ENCODE peak calls at places on chromosomes 13 and 19, in six cellular contexts. K is right lobe of liver, X is fibroblast of lung, I is astrocyte of the spinal cord, J is IMR-90, Q is body of pancreas. L is an unnamed sample.

GRCh38 chr19:2357279-2358206 is 2.5 kb upstream of the TMPRSS9 start:
- DNase-seq in K (no peak), X (no peak), I (no peak), J (no peak), Q (no peak), L (no peak)

GRCh38 chr19:17424743-17425365 is 5.0 kb downstream of the MVB12A start:
- DNase-seq in K (no peak), X (peak; percentile 36), I (peak; percentile 48), J (peak; percentile 23), Q (no peak), L (peak; percentile 31)

GRCh38 chr13:43786766-43787517 is at the start of gene ENOX1:
- DNase-seq in K (peak; percentile 58), X (peak; percentile 72), I (peak; percentile 79), J (peak; percentile 74), Q (peak; percentile 66), L (peak; percentile 24)

GRCh38 chr19:14345364-14345763 is 35.9 kb upstream of the ADGRE5 start:
- DNase-seq in K (no peak), X (no peak), I (no peak), J (no peak), Q (no peak), L (no peak)

GRCh38 chr19:2047449-2048103 is 3.5 kb downstream of the MKNK2 start:
- DNase-seq in K (peak; percentile 87), X (no peak), I (no peak), J (no peak), Q (peak; percentile 95), L (no peak)

GRCh38 chr13:74443623-74444022 is 309.4 kb upstream of the KLF12 start:
- DNase-seq in K (no peak), X (peak; percentile 90), I (peak; percentile 89), J (peak; percentile 85), Q (no peak), L (no peak)

GRCh38 chr13:54965881-54966280 is 1937.3 kb downstream of the OLFM4 start:
- DNase-seq in K (no peak), X (peak; percentile 6), I (peak; percentile 22), J (no peak), Q (no peak), L (no peak)

GRCh38 chr13:101455863-101456262 is 3.4 kb downstream of the ITGBL1 start:
- DNase-seq in K (no peak), X (peak; percentile 98), I (peak; percentile 92), J (peak; percentile 97), Q (no peak), L (no peak)

GRCh38 chr13:65872448-65872847 is 1357.7 kb downstream of the PCDH9 start:
- DNase-seq in K (no peak), X (peak; percentile 8), I (no peak), J (no peak), Q (no peak), L (no peak)

GRCh38 chr13:73722120-73722519 is 412.1 kb downstream of the KLF12 start:
- DNase-seq in K (no peak), X (peak; percentile 86), I (peak; percentile 61), J (peak; percentile 77), Q (no peak), L (no peak)

DNA sequence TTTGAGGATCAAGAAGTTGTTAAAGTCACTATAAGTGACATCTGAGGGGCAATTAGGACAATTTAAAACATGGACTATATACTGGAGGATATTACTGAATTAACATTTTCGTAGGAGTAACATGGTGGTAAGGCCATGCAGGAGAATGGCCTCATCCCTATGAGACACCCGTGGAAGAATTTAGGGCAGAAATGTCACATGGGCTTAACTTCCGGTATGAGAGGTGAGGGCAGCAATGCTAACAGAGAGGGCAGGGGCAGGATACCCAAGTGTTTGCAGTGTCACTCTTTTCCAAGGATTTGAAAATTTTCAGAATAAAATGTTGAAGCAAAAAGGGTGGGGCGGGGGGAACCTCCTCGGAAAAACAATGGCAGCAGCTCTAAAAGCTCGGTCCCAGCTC is 23.6 kb downstream of the RANBP3 start:
- DNase-seq in K (no peak), X (peak; percentile 32), I (no peak), J (peak; percentile 23), Q (no peak), L (no peak)
- H3K4me3 ChIP-seq in K (no peak overlapping the region), X (peak overlapping the region; percentile 27), I (no peak overlapping the region), J (no peak overlapping the region), Q (no peak overlapping the region), L (no peak overlapping the region)

GRCh38 chr19:8664671-8665057 is 33.9 kb downstream of the ACTL9 start:
- DNase-seq in K (no peak), X (no peak), I (no peak), J (no peak), Q (no peak), L (no peak)
- TF ChIP-seq CTCF in K (no peak), X (no peak), I (no peak), J (no peak), Q (no peak), L (no peak)

GRCh38 chr19:18790566-18791314 is at the start of gene COMP:
- DNase-seq in K (no peak), X (no peak), I (no peak), J (no peak), Q (no peak), L (no peak)

GRCh38 chr19:18792661-18793060 is 1.6 kb upstream of the COMP start:
- DNase-seq in K (no peak), X (no peak), I (no peak), J (no peak), Q (no peak), L (no peak)

GRCh38 chr19:18789422-18789832 is 1.7 kb downstream of the COMP start:
- DNase-seq in K (no peak), X (no peak), I (no peak), J (no peak), Q (no peak), L (no peak)

GRCh38 chr19:18789883-18790565 is 1.1 kb downstream of the COMP start:
- DNase-seq in K (no peak), X (peak; percentile 25), I (no peak), J (no peak), Q (peak; percentile 41), L (no peak)

GRCh38 chr19:18791315-18791678 is 192 bp upstream of the COMP start:
- DNase-seq in K (no peak), X (no peak), I (no peak), J (no peak), Q (no peak), L (no peak)
- H3K4me3 ChIP-seq in K (no peak overlapping the region), X (no peak overlapping the region), I (no peak overlapping the region), J (no peak overlapping the region), Q (no peak overlapping the region), L (no peak overlapping the region)

DNA sequence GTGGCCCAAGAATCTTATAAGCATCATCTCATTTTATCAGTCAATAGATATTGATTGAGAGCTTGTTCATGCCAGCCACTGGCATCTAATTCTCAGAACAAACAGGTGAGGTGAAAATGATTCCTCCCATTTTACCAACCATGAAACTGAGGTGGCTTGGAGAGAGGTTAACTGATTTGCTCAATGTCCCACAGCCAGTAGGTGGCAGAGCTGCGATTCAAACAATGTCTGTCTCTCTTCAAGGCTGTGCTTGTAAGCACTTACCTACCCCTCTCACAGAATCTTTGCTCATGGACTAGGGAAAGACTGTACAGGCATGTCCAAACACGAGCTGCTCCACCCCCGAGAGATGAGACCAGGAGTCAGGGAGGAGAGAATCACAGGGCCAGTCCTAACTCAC is 21.5 kb upstream of the GSX1 start:
- DNase-seq in K (no peak), X (no peak), I (no peak), J (peak; percentile 13), Q (peak; percentile 62), L (peak; percentile 39)
- TF ChIP-seq CTCF in K (peak; percentile 47), X (peak; percentile 44), I (peak; percentile 32), J (peak; percentile 31), Q (peak; percentile 62), L (no peak)

GRCh38 chr13:99693812-99694211 is 192.5 kb downstream of the TM9SF2 start:
- DNase-seq in K (no peak), X (no peak), I (no peak), J (no peak), Q (no peak), L (no peak)
- H3K4me3 ChIP-seq in K (no peak overlapping the region), X (no peak overlapping the region), I (no peak overlapping the region), J (no peak overlapping the region), Q (no peak overlapping the region), L (no peak overlapping the region)

DNA sequence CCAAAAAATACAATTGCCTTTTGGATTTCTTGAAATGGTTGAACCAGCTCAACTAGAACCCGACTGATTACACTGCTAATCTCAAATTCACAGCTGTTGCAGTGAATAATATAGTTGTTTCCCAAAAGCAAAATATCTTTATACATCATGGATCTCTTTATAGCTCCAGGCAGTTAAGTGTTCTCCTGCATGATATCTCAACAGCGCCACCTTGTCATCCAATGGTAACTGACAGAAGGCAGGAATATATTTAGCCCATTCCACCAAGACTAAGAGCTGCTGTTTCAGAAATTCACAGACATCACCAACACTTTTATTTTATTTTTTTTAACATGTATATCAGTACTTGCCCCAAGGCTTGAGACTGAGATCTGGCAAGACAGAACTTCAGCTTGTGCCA is 1141.0 kb upstream of the PRR20A start:
- DNase-seq in K (no peak), X (no peak), I (no peak), J (no peak), Q (no peak), L (no peak)
- TF ChIP-seq CTCF in K (peak; percentile 31), X (no peak), I (no peak), J (no peak), Q (no peak), L (no peak)

GRCh38 chr19:49864890-49865289 is 2.5 kb downstream of the PNKP start:
- DNase-seq in K (no peak), X (no peak), I (no peak), J (no peak), Q (no peak), L (no peak)
- H3K4me3 ChIP-seq in K (no peak overlapping the region), X (no peak overlapping the region), I (no peak overlapping the region), J (no peak overlapping the region), Q (no peak overlapping the region), L (no peak overlapping the region)

L was measured in mucosa of descending colon.